ENCODE peak calls at places on chromosomes 5 and 9, in four cellular contexts. T is left lung, J is dorsolateral prefrontal cortex, E is nephron progenitor cell. G is an unnamed sample.
A peak's percentile ranks its signal among the peaks of the same experiment; 100 is the strongest.

GRCh38 chr5:174895360-174895759 is 171.0 kb downstream of the MSX2 start:
- DNase-seq in T (no peak), J (no peak), E (no peak), G (no peak)

GRCh38 chr5:139549162-139549894 is 11.8 kb upstream of the UBE2D2 start:
- DNase-seq in T (no peak), J (no peak), E (no peak), G (no peak)

GRCh38 chr5:176186107-176186506 is 52.1 kb upstream of the SIMC1 start:
- DNase-seq in T (no peak), J (no peak), E (no peak), G (no peak)

GRCh38 chr5:88820581-88820980 is 62.4 kb downstream of the MEF2C start:
- DNase-seq in T (no peak), J (peak; percentile 17), E (no peak), G (no peak)

GRCh38 chr9:752201-752600 is 89.3 kb upstream of the DMRT1 start:
- DNase-seq in T (no peak), J (no peak), E (no peak), G (peak; percentile 84)

GRCh38 chr5:148836272-148837250 is 10.2 kb downstream of the ADRB2 start:
- DNase-seq in T (no peak), J (no peak), E (no peak), G (no peak)

GRCh38 chr5:121315786-121316185 is 535.9 kb upstream of the FTMT start:
- DNase-seq in T (no peak), J (no peak), E (no peak), G (no peak)

GRCh38 chr9:78607853-78608252 is 310.9 kb downstream of the PSAT1 start:
- DNase-seq in T (no peak), J (no peak), E (no peak), G (no peak)

GRCh38 chr5:72363146-72363802 is 43.1 kb downstream of the PTCD2 start:
- DNase-seq in T (no peak), J (no peak), E (no peak), G (no peak)

GRCh38 chr5:173581408-173582197 is 34.8 kb downstream of the BOD1 start:
- DNase-seq in T (peak; percentile 79), J (no peak), E (peak; percentile 85), G (no peak)

GRCh38 chr5:131396882-131397281 is 133.0 kb downstream of the CDC42SE2 start:
- DNase-seq in T (no peak), J (no peak), E (no peak), G (no peak)

GRCh38 chr5:94968507-94969095 is 316.3 kb downstream of the MCTP1 start:
- DNase-seq in T (no peak), J (peak; percentile 23), E (peak; percentile 27), G (peak; percentile 12)

GRCh38 chr9:114803886-114804285 is 2.0 kb downstream of the TNFSF15 start:
- DNase-seq in T (no peak), J (no peak), E (no peak), G (no peak)

GRCh38 chr5:95087819-95088317 is 197.0 kb downstream of the MCTP1 start:
- DNase-seq in T (no peak), J (no peak), E (no peak), G (no peak)

DNA sequence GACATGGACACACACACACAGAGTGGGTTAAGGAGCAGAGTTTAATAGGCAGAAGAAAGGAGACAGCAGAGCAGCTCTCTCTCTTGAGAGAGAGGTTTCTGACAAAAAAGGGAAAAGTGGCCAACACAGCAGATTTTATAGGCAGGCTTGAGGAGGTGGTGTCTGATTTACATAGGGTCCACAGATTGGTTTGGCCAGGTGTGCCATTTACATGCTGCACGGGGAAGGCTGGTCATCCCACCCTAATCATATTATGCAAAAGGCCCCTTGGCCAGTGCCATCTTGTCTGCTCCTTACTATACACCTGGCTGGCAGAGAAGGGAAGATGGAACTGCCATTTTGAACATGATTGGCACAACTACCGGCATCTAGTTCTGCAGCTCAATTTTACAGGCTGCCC is 240.8 kb downstream of the NPR3 start:
- DNase-seq in T (no peak), J (no peak), E (no peak), G (no peak)
- TF ChIP-seq CTCF in T (no peak), J (no peak), E (no peak), G (no peak)

GRCh38 chr5:111224561-111224989 is 391 bp downstream of the CAMK4 start:
- DNase-seq in T (no peak), J (no peak), E (no peak), G (no peak)

GRCh38 chr5:111225926-111226325 is 1.7 kb downstream of the CAMK4 start:
- DNase-seq in T (no peak), J (no peak), E (no peak), G (no peak)

GRCh38 chr5:111223086-111223789 is 946 bp upstream of the CAMK4 start:
- DNase-seq in T (no peak), J (no peak), E (no peak), G (no peak)

GRCh38 chr5:111226556-111226955 is 2.4 kb downstream of the CAMK4 start:
- DNase-seq in T (no peak), J (no peak), E (no peak), G (no peak)

GRCh38 chr5:111223790-111224560 is at the start of gene CAMK4:
- DNase-seq in T (peak; percentile 84), J (peak; percentile 86), E (peak; percentile 87), G (no peak)
- TF ChIP-seq CTCF in T (no peak), J (peak; percentile 30), E (no peak), G (peak; percentile 32)

GRCh38 chr9:75892168-75892901 is 1.9 kb downstream of the PCSK5 start:
- DNase-seq in T (peak; percentile 78), J (no peak), E (peak; percentile 74), G (no peak)

GRCh38 chr9:75889977-75890540 is 414 bp upstream of the PCSK5 start:
- DNase-seq in T (no peak), J (no peak), E (peak; percentile 15), G (no peak)

GRCh38 chr9:75891277-75892167 is 1.0 kb downstream of the PCSK5 start:
- DNase-seq in T (peak; percentile 78), J (no peak), E (peak; percentile 53), G (no peak)

GRCh38 chr9:75889577-75889976 is 896 bp upstream of the PCSK5 start:
- DNase-seq in T (no peak), J (no peak), E (peak; percentile 40), G (no peak)

GRCh38 chr9:75890541-75891276 is at the start of gene PCSK5:
- DNase-seq in T (peak; percentile 94), J (peak; percentile 35), E (peak; percentile 90), G (peak; percentile 29)
- TF ChIP-seq CTCF in T (no peak), J (peak; percentile 54), E (peak; percentile 24), G (peak; percentile 17)

GRCh38 chr5:5676218-5676617 is 253.7 kb downstream of the ICE1 start:
- DNase-seq in T (no peak), J (no peak), E (no peak), G (no peak)

GRCh38 chr5:5675511-5675910 is 253.0 kb downstream of the ICE1 start:
- DNase-seq in T (no peak), J (no peak), E (no peak), G (no peak)

GRCh38 chr5:5678909-5679308 is 256.4 kb downstream of the ICE1 start:
- DNase-seq in T (no peak), J (no peak), E (no peak), G (no peak)

GRCh38 chr5:5683174-5683573 is 260.7 kb downstream of the ICE1 start:
- DNase-seq in T (no peak), J (no peak), E (no peak), G (no peak)

DNA sequence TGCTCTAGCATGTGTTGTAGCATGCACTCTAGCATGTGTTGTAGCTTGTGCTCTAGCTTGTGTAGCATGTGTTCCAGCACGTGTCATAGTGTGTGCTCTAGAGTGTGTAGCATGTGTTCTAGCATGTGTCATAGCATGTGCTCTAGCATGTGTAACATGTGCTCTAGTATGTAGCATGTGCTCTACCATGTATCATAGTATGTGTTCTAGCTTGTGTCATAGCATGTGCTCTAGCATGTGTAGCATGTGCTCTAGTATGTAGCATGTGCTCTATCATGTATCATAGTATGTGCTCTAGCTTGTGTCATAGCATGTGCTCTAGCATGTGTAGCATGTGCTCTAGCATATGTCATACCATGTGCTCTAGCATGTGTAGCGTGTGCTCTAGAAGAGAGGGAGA is 255.3 kb downstream of the ICE1 start:
- DNase-seq in T (no peak), J (no peak), E (no peak), G (no peak)
- TF ChIP-seq CTCF in T (no peak), J (no peak), E (no peak), G (no peak)

DNA sequence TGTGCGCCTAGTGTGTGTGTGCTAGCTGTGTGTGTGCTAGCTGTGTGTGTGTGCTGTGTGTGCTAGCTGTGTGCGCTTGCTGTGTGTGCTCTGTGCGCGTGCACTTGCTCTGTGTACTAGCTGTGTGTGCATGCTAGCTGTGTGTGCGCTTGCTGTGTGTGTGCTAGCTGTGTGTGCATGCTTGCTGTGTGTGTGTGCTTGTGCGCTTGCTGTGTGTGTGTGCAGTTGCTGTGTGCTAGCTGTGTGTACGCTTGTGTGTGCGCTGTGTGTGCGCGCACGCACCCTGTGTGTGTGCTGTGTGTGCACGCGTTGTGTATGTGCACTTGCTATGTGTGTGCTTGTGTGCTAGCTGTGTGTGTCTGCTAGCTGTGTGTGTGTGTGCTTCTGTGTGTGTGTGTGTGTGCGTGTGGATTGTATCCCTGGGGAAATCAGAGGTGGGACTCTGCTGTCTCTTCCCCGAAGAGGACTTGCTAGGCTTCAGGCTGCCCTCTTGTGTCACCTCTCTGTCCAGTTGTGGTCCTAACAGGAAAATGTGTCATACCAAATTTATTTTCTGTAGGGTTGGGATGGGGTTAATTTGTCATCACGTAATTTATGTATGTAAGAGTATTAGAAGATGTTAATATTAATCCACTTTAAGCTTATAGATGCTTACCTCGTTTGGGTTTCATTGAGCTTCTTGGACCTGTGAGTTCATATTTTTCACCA is 38.9 kb downstream of the TPPP start:
- DNase-seq in T (no peak), J (no peak), E (no peak), G (no peak)
- TF ChIP-seq CTCF in T (no peak), J (no peak), E (no peak), G (no peak)

GRCh38 chr5:133732536-133732935 is 120.2 kb upstream of the FSTL4 start:
- DNase-seq in T (no peak), J (no peak), E (no peak), G (no peak)
- TF ChIP-seq CTCF in T (no peak), J (no peak), E (no peak), G (no peak)

G was measured in AG04449.